ENCODE peak calls at places on chromosome 20, in four cellular contexts. X is HFF-Myc, S is fibroblast of mammary gland, O is BJ. C is an unnamed sample.
A peak's percentile ranks its signal among the peaks of the same experiment; 100 is the strongest.

GRCh38 chr20:23048283-23049200 is 930 bp downstream of the THBD start:
- DNase-seq in S (peak; percentile 44), O (no peak), X (peak; percentile 4), C (peak; percentile 17)

GRCh38 chr20:34222208-34222607 is 19.0 kb upstream of the ASIP start:
- DNase-seq in S (peak; percentile 98), X (peak; percentile 97), O (peak; percentile 93), C (peak; percentile 98)

GRCh38 chr20:2900845-2901592 is 27.7 kb downstream of the PTPRA start:
- DNase-seq in S (no peak), O (no peak), X (no peak), C (no peak)

GRCh38 chr20:8116067-8116811 is 15.8 kb upstream of the PLCB1 start:
- DNase-seq in X (no peak), O (no peak), S (peak; percentile 83), C (no peak)

GRCh38 chr20:37283530-37284195 is 5.8 kb upstream of the MANBAL start:
- DNase-seq in S (no peak), O (no peak), X (no peak), C (no peak)

GRCh38 chr20:41443667-41444066 is 77.0 kb upstream of the EMILIN3 start:
- DNase-seq in X (no peak), O (no peak), S (no peak), C (no peak)

GRCh38 chr20:17856837-17857605 is 111.6 kb downstream of the SNX5 start:
- DNase-seq in O (no peak), X (no peak), S (no peak), C (no peak)

GRCh38 chr20:37350655-37351574 is 5.0 kb downstream of the SRC start:
- DNase-seq in O (no peak), S (peak; percentile 34), X (no peak), C (no peak)

GRCh38 chr20:17680836-17681740 is 954 bp downstream of the RRBP1 start:
- DNase-seq in O (no peak), S (peak; percentile 64), X (no peak), C (peak; percentile 79)

GRCh38 chr20:58109918-58110635 is 118.4 kb downstream of the ANKRD60 start:
- DNase-seq in O (no peak), S (no peak), X (no peak), C (peak; percentile 36)

GRCh38 chr20:31674895-31675827 is 37.4 kb downstream of the COX4I2 start:
- DNase-seq in X (no peak), O (no peak), S (peak; percentile 88), C (peak; percentile 90)

GRCh38 chr20:44402391-44403193 is 47.1 kb downstream of the HNF4A start:
- DNase-seq in S (no peak), O (no peak), X (no peak), C (no peak)

GRCh38 chr20:32296874-32297420 is 19.5 kb downstream of the KIF3B start:
- DNase-seq in X (no peak), O (no peak), S (no peak), C (peak; percentile 4)

GRCh38 chr20:9532069-9532809 is 17.8 kb downstream of the LAMP5 start:
- DNase-seq in O (peak; percentile 10), X (peak; percentile 58), S (no peak), C (no peak)

GRCh38 chr20:58646703-58647102 is 4.4 kb upstream of the STX16 start:
- DNase-seq in X (no peak), O (no peak), S (no peak), C (no peak)

GRCh38 chr20:9514461-9515210 is at the start of gene LAMP5:
- DNase-seq in S (peak; percentile 19), O (no peak), X (no peak), C (no peak)

GRCh38 chr20:25083773-25084615 is 2.1 kb upstream of the VSX1 start:
- DNase-seq in O (no peak), X (no peak), S (no peak), C (no peak)

GRCh38 chr20:48986899-48987298 is 59.2 kb upstream of the CSE1L start:
- DNase-seq in X (no peak), O (no peak), S (no peak), C (no peak)

GRCh38 chr20:40702504-40702903 is 13.5 kb upstream of the MAFB start:
- DNase-seq in S (no peak), O (no peak), X (no peak), C (no peak)

GRCh38 chr20:11473971-11474370 is 443.7 kb upstream of the BTBD3 start:
- DNase-seq in X (no peak), O (no peak), S (no peak), C (no peak)

GRCh38 chr20:24966317-24967012 is 17.4 kb downstream of the CST7 start:
- DNase-seq in O (no peak), S (no peak), X (no peak), C (no peak)

GRCh38 chr20:33773412-33774089 is 37.6 kb upstream of the CHMP4B start:
- DNase-seq in X (no peak), S (no peak), O (no peak), C (no peak)

GRCh38 chr20:17721802-17722486 is 22.2 kb downstream of the BANF2 start:
- DNase-seq in X (no peak), O (no peak), S (peak; percentile 10), C (no peak)

GRCh38 chr20:11267131-11267761 is 593.4 kb upstream of the JAG1 start:
- DNase-seq in X (peak; percentile 75), S (peak; percentile 95), O (peak; percentile 74), C (peak; percentile 90)

GRCh38 chr20:35891375-35891774 is 62.9 kb downstream of the SCAND1 start:
- DNase-seq in X (no peak), O (peak; percentile 83), S (peak; percentile 77), C (peak; percentile 93)

GRCh38 chr20:21433329-21433890 is 36.1 kb upstream of the NKX2-4 start:
- DNase-seq in O (no peak), X (no peak), S (peak; percentile 11), C (peak; percentile 5)

GRCh38 chr20:34123309-34123708 is 11.3 kb upstream of the EIF2S2 start:
- DNase-seq in O (no peak), S (no peak), X (no peak), C (no peak)

GRCh38 chr20:37564388-37565133 is 36.9 kb upstream of the BLCAP start:
- DNase-seq in X (no peak), O (no peak), S (peak; percentile 5), C (peak; percentile 21)

GRCh38 chr20:346640-347316 is at the start of gene NRSN2:
- DNase-seq in S (peak; percentile 62), X (no peak), O (no peak), C (peak; percentile 67)

GRCh38 chr20:45011108-45011526 is 44.8 kb downstream of the STK4 start:
- DNase-seq in S (peak; percentile 75), X (no peak), O (no peak), C (peak; percentile 73)

GRCh38 chr20:10578607-10579006 is 95.2 kb downstream of the JAG1 start:
- DNase-seq in O (no peak), S (peak; percentile 72), X (no peak), C (peak; percentile 70)

GRCh38 chr20:54633903-54634302 is 158.5 kb downstream of the DOK5 start:
- DNase-seq in O (no peak), X (no peak), S (no peak), C (no peak)

GRCh38 chr20:23350855-23351838 is 556 bp downstream of the NXT1 start:
- DNase-seq in O (no peak), X (no peak), S (peak; percentile 28), C (peak; percentile 60)

GRCh38 chr20:50513169-50514034 is 3.2 kb downstream of the PTPN1 start:
- DNase-seq in O (no peak), S (peak; percentile 88), X (no peak), C (peak; percentile 70)
- H3K4me3 ChIP-seq in O (no peak overlapping the region), S (peak overlapping the region; percentile 90), X (peak overlapping the region; percentile 88), C (peak overlapping the region; percentile 98)

GRCh38 chr20:1818895-1819294 is 76.3 kb upstream of the SIRPA start:
- DNase-seq in X (no peak), S (no peak), O (no peak), C (no peak)

GRCh38 chr20:1819311-1820136 is 75.7 kb upstream of the SIRPA start:
- DNase-seq in O (no peak), S (no peak), X (no peak), C (no peak)

GRCh38 chr20:1817577-1818211 is 77.5 kb upstream of the SIRPA start:
- DNase-seq in O (no peak), X (no peak), S (no peak), C (no peak)

GRCh38 chr20:1816384-1817381 is 78.5 kb upstream of the SIRPA start:
- DNase-seq in O (peak; percentile 73), S (peak; percentile 77), X (no peak), C (no peak)

GRCh38 chr20:1818247-1818840 is 76.9 kb upstream of the SIRPA start:
- DNase-seq in X (no peak), S (no peak), O (no peak), C (no peak)
- TF ChIP-seq CTCF in X (no peak), S (no peak), O (no peak), C (no peak)

GRCh38 chr20:47352332-47353223 is 3.9 kb downstream of the ZMYND8 start:
- DNase-seq in S (no peak), O (no peak), X (no peak), C (no peak)
- H3K4me3 ChIP-seq in S (peak overlapping the region; percentile 11), O (no peak overlapping the region), X (peak overlapping the region; percentile 53), C (peak overlapping the region; percentile 64)

DNA sequence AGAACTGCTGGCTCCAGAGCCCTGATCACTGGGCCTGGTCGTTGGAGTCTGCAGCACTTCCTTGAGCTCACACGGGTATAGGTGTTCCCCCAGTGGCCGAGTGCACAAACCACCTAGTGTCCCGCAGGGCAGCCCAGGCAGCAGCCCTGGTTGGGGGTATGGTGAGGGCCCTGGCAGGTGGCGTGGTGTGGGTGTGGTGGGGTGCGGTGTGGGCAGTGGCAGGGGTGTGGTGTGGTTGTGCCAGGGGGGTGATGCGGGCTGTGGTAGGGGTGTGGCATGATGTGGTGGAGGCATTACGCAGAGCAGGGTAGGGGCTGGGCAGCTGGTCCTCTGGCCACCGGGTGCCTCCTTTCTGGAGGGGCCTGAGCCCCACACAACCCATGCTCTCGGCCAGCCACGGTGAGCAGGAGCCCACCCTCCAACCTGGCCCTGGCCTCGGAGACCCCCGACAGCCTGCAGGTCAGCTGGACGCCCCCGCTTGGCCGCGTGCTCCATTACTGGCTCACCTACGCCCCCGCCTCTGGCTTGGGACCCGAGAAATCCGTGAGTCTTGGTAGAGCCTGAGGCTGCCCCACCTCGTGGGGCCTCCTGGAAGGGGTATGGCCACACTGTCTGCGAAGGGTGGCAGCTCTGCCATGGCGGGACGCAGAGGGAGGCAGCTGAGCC is 20.5 kb downstream of the COL20A1 start:
- DNase-seq in X (no peak), S (no peak), O (no peak), C (no peak)
- TF ChIP-seq CTCF in X (no peak), S (no peak), O (no peak), C (no peak)

GRCh38 chr20:38670786-38671185 is 53.5 kb upstream of the SLC32A1 start:
- DNase-seq in X (no peak), O (no peak), S (no peak), C (no peak)
- H3K4me3 ChIP-seq in X (no peak overlapping the region), O (no peak overlapping the region), S (no peak overlapping the region), C (no peak overlapping the region)

GRCh38 chr20:19901226-19901625 is 115.9 kb upstream of the NAA20 start:
- DNase-seq in O (no peak), X (no peak), S (no peak), C (peak; percentile 66)

GRCh38 chr20:19908586-19908985 is 108.6 kb upstream of the NAA20 start:
- DNase-seq in S (no peak), O (no peak), X (no peak), C (no peak)

GRCh38 chr20:19897891-19898290 is 119.3 kb upstream of the NAA20 start:
- DNase-seq in O (no peak), X (no peak), S (no peak), C (no peak)

GRCh38 chr20:19907326-19908056 is 109.7 kb upstream of the NAA20 start:
- DNase-seq in O (no peak), S (no peak), X (no peak), C (peak; percentile 35)

GRCh38 chr20:19903168-19903676 is 113.9 kb upstream of the NAA20 start:
- DNase-seq in X (no peak), S (peak; percentile 19), O (no peak), C (peak; percentile 91)
- TF ChIP-seq CTCF in X (no peak), S (no peak), O (peak; percentile 8), C (peak; percentile 54)

GRCh38 chr20:60117040-60117439 is 158.8 kb downstream of the CDH26 start:
- DNase-seq in O (peak; percentile 55), S (peak; percentile 21), X (no peak), C (peak; percentile 38)
- H3K4me3 ChIP-seq in O (no peak overlapping the region), S (no peak overlapping the region), X (no peak overlapping the region), C (no peak overlapping the region)